ENCODE peak calls at places on chromosomes 6 and 20, in four cellular contexts. O is HepG2, Q is SK-N-SH, F is GM12878. M is an unnamed sample.

GRCh38 chr6:43720999-43721398 is 33.4 kb upstream of the MRPS18A start:
- DNase-seq in O (no peak), Q (no peak), F (no peak), M (no peak)

GRCh38 chr6:138520463-138520862 is 21.2 kb upstream of the NHSL1 start:
- DNase-seq in O (no peak), Q (peak), F (no peak), M (no peak)

GRCh38 chr20:9440891-9441290 is 73.5 kb upstream of the LAMP5 start:
- DNase-seq in O (no peak), Q (no peak), F (no peak), M (no peak)

GRCh38 chr6:157761331-157761921 is 61.6 kb upstream of the SNX9 start:
- DNase-seq in O (no peak), Q (no peak), F (peak), M (no peak)

GRCh38 chr6:150627601-150628012 is 27.9 kb downstream of the PLEKHG1 start:
- DNase-seq in O (no peak), Q (no peak), F (no peak), M (no peak)

GRCh38 chr20:24766143-24766527 is 182.9 kb upstream of the CST7 start:
- DNase-seq in O (no peak), Q (no peak), F (no peak), M (no peak)

GRCh38 chr6:138162947-138163569 is 1.3 kb downstream of the ARFGEF3 start:
- DNase-seq in O (no peak), Q (no peak), F (no peak), M (no peak)

GRCh38 chr6:14792118-14792955 is 453.5 kb upstream of the JARID2 start:
- DNase-seq in O (no peak), Q (no peak), F (no peak), M (no peak)

GRCh38 chr6:3512832-3513231 is 56.0 kb upstream of the SLC22A23 start:
- DNase-seq in O (no peak), Q (no peak), F (no peak), M (no peak)

GRCh38 chr6:94254689-94255088 is 835.3 kb upstream of the EPHA7 start:
- DNase-seq in O (peak), Q (no peak), F (no peak), M (no peak)

GRCh38 chr20:10998476-10998875 is 324.7 kb upstream of the JAG1 start:
- DNase-seq in O (no peak), Q (no peak), F (no peak), M (no peak)

GRCh38 chr20:22684763-22685443 is 100.5 kb upstream of the FOXA2 start:
- DNase-seq in O (no peak), Q (no peak), F (no peak), M (no peak)

GRCh38 chr6:159865226-159865920 is 25.4 kb upstream of the MAS1 start:
- DNase-seq in O (no peak), Q (no peak), F (no peak), M (no peak)

GRCh38 chr20:3374296-3374695 is 33.2 kb downstream of the DNAAF9 start:
- DNase-seq in O (no peak), Q (no peak), F (no peak), M (no peak)

GRCh38 chr20:63082308-63082938 is 75.7 kb upstream of the BHLHE23 start:
- DNase-seq in O (peak), Q (no peak), F (no peak), M (no peak)

GRCh38 chr6:31143148-31143547 is 4.3 kb upstream of the PSORS1C2 start:
- DNase-seq in O (no peak), Q (no peak), F (no peak), M (no peak)

GRCh38 chr6:106324726-106325335 is 729 bp downstream of the ATG5 start:
- DNase-seq in O (no peak), Q (no peak), F (no peak), M (no peak)

GRCh38 chr20:34562643-34563042 is 4.1 kb downstream of the MAP1LC3A start:
- DNase-seq in O (peak), Q (peak), F (no peak), M (peak)

GRCh38 chr6:78377056-78377455 is 490.3 kb upstream of the IRAK1BP1 start:
- DNase-seq in O (no peak), Q (no peak), F (no peak), M (no peak)

GRCh38 chr6:121426686-121427085 is 8.8 kb upstream of the GJA1 start:
- DNase-seq in O (no peak), Q (no peak), F (no peak), M (no peak)

GRCh38 chr6:121549741-121550140 is 114.3 kb downstream of the GJA1 start:
- DNase-seq in O (no peak), Q (no peak), F (no peak), M (no peak)

GRCh38 chr6:87714093-87714809 is 12.2 kb upstream of the AKIRIN2 start:
- DNase-seq in O (no peak), Q (no peak), F (no peak), M (peak)
- TF ChIP-seq TCF12 in O (no peak), Q (peak), F (no peak), M (no peak)

GRCh38 chr6:38155576-38156204 is 336.2 kb downstream of the ZFAND3 start:
- DNase-seq in O (no peak), Q (no peak), F (no peak), M (no peak)
- TF ChIP-seq TCF12 in O (no peak), Q (no peak), F (no peak), M (no peak)

DNA sequence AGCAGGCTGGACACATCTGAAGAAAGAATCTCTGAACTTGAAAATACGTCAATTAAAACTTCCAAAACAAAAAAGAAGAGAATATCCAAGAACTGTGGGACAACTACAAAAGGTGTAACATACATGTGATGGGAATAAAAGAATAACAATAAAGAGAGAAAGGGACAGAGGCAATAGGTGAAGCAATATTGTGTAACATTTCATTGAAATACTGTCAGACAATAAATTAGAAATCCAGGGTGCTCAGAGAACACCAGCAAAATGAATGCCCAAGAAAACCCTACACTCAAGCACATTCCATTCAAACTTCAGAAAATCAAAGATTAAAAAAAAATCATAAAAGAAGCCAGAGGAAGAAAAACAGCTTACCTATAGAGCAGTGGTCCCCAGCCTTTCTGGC is 33.6 kb upstream of the ASF1A start:
- DNase-seq in O (no peak), Q (no peak), F (no peak), M (no peak)
- TF ChIP-seq TCF12 in O (no peak), Q (no peak), F (no peak), M (no peak)

GRCh38 chr20:5670137-5670536 is 80.1 kb upstream of the SHLD1 start:
- DNase-seq in O (no peak), Q (no peak), F (no peak), M (no peak)
- TF ChIP-seq TCF12 in O (no peak), Q (no peak), F (no peak), M (no peak)

GRCh38 chr6:53318429-53318828 is 30.3 kb downstream of the ELOVL5 start:
- DNase-seq in O (no peak), Q (no peak), F (no peak), M (no peak)

GRCh38 chr6:53312355-53312754 is 36.4 kb downstream of the ELOVL5 start:
- DNase-seq in O (no peak), Q (peak), F (no peak), M (no peak)

GRCh38 chr6:53313784-53314382 is 34.9 kb downstream of the ELOVL5 start:
- DNase-seq in O (no peak), Q (no peak), F (no peak), M (no peak)

GRCh38 chr6:53317861-53318260 is 30.9 kb downstream of the ELOVL5 start:
- DNase-seq in O (no peak), Q (no peak), F (no peak), M (no peak)

GRCh38 chr6:53315086-53315724 is 33.5 kb downstream of the ELOVL5 start:
- DNase-seq in O (no peak), Q (no peak), F (no peak), M (no peak)
- TF ChIP-seq TCF12 in O (no peak), Q (no peak), F (no peak), M (no peak)

GRCh38 chr20:32984196-32984595 is 20.0 kb downstream of the SUN5 start:
- DNase-seq in O (no peak), Q (no peak), F (no peak), M (no peak)
- TF ChIP-seq TCF12 in O (no peak), Q (no peak), F (no peak), M (no peak)

GRCh38 chr6:75422024-75422639 is 71.5 kb downstream of the FILIP1 start:
- DNase-seq in O (no peak), Q (no peak), F (no peak), M (no peak)

GRCh38 chr6:75427342-75427741 is 66.3 kb downstream of the FILIP1 start:
- DNase-seq in O (no peak), Q (no peak), F (no peak), M (no peak)

GRCh38 chr6:75428204-75428603 is 65.4 kb downstream of the FILIP1 start:
- DNase-seq in O (no peak), Q (no peak), F (no peak), M (no peak)

GRCh38 chr6:75421316-75422023 is 72.1 kb downstream of the FILIP1 start:
- DNase-seq in O (no peak), Q (no peak), F (no peak), M (no peak)

DNA sequence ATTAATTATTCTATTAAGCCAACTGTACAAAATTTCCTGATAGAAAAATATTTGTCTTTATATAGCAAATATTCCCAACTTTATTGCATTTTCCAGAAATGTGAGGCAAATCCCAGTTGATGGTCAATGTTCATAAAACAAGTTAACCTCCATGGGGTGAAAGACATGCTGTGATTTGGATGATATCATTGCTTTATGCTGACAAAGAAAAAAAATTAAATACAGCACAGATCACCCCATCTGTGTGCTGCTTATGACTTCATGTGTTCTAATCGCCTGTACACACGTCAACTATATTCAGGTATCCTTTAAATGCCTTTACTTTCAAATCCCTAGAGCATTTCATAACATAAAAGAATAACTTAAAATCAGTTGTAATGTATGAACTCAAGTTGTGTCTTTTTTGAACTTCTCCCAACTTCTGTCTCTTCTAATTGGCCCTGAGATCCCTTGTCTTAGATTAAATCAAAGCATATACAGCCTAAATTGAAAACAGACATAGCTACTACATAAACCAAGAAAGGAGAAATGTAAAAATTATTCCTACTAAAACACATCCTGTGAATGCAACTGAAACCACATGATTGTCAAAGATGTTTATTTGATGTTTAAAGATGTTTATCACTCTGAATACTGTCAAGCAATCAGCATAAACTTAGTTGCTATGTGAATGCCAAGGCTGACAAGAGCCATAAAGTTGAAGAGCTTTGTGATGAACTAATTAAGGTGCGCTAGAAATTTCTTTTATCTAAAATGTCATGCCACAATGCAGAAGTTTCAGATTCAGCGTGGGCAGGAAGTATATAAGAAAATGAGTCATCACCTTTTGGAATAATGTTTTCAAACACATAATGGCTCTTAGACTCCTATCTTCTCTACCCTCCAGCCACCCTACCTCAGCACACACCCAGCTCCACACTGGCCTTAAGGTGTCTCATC is 68.7 kb downstream of the FILIP1 start:
- DNase-seq in O (no peak), Q (no peak), F (no peak), M (no peak)
- TF ChIP-seq TCF12 in O (no peak), Q (peak), F (no peak), M (no peak)

DNA sequence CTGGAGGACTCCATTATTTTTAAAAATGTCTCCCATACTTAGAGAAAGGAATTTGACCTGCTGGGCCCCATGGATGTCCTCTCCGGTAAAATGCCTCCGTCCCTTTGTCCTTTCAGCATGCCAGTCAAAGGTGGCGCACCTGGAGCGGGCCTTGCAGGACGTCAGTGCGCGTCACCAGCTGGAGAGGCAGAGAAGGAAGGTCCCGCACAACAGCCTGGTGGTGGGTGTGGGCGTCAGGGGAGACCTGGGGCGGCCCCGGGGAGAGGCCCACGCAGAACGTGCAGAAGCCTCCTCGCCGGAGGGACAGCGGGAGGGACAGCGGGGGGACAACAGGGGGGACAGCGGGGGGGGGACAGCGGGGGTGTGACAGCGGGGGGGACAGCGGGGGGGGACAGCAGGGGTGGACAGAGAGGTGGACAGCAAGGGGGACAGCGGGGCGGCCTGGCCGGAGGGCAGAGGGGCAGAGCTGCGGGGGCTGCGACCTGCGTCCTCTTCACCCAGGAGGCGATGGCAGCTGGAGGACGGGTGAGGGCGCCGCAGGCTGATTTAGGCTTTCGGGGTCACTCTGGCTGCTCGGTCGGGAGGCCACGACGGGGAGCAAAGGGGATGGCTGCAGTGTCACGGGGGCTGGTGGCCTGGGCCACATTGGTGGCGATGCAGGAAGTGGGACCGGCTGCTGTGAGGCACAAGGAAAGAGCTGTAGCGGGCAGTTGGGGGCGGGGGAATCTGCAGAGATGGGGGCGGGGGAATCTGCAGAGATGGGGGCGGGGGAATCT is 859 bp upstream of the KIF25 start:
- DNase-seq in O (no peak), Q (peak), F (no peak), M (peak)
- TF ChIP-seq TCF12 in O (no peak), Q (no peak), F (no peak), M (no peak)

GRCh38 chr20:51388227-51388626 is 154.3 kb downstream of the NFATC2 start:
- DNase-seq in O (no peak), Q (no peak), F (no peak), M (no peak)
- TF ChIP-seq TCF12 in O (no peak), Q (peak), F (no peak), M (no peak)

M was measured in H1.